ENCODE peak calls at places on chromosomes 4 and X, in eight cellular contexts. E is heart left ventricle, S is left lung, P is neural progenitor cell, Z is mammary epithelial cell, D is spleen, T is Peyer's patch, C is HCT116. Y is an unnamed sample.

GRCh38 chr4:57303012-57303751 is 193.0 kb upstream of the IGFBP7 start:
- DNase-seq in E (peak), S (no peak), P (no peak), Z (peak), D (no peak), T (no peak), C (no peak), Y (no peak)

GRCh38 chrX:149494844-149495565 is 10.1 kb downstream of the IDS start:
- DNase-seq in E (no peak), S (no peak), P (no peak), Z (peak), D (no peak), T (no peak), C (no peak), Y (no peak)

GRCh38 chr4:89166971-89167475 is 55.7 kb downstream of the TIGD2 start:
- DNase-seq in E (no peak), S (no peak), P (no peak), Z (no peak), D (no peak), T (no peak), C (no peak), Y (no peak)

GRCh38 chr4:185113340-185113739 is 29.7 kb upstream of the SLC25A4 start:
- DNase-seq in E (no peak), S (no peak), P (no peak), Z (no peak), D (no peak), T (no peak), C (no peak), Y (no peak)

GRCh38 chrX:50211510-50211909 is 6.9 kb downstream of the CCNB3 start:
- DNase-seq in E (no peak), S (no peak), P (peak), Z (peak), D (no peak), T (no peak), C (no peak), Y (no peak)

GRCh38 chr4:101282076-101282844 is 65.1 kb downstream of the PPP3CA start:
- DNase-seq in E (no peak), S (no peak), P (no peak), Z (no peak), D (no peak), T (no peak), C (no peak), Y (no peak)

GRCh38 chr4:110005461-110006056 is 92.9 kb downstream of the EGF start:
- DNase-seq in E (no peak), S (no peak), P (peak), Z (peak), D (no peak), T (no peak), C (peak), Y (no peak)

GRCh38 chrX:54116391-54116790 is 66.7 kb downstream of the FAM120C start:
- DNase-seq in E (no peak), S (no peak), P (no peak), Z (no peak), D (no peak), T (no peak), C (no peak), Y (no peak)

GRCh38 chr4:104138154-104138553 is 356.5 kb downstream of the CXXC4 start:
- DNase-seq in E (no peak), S (no peak), P (no peak), Z (no peak), D (no peak), T (no peak), C (no peak), Y (no peak)

GRCh38 chr4:159016527-159017137 is 86.2 kb upstream of the RAPGEF2 start:
- DNase-seq in E (no peak), S (no peak), P (peak), Z (no peak), D (no peak), T (no peak), C (no peak), Y (no peak)

GRCh38 chrX:68841251-68842049 is 12.6 kb downstream of the EFNB1 start:
- DNase-seq in E (peak), S (no peak), P (no peak), Z (no peak), D (no peak), T (peak), C (no peak), Y (no peak)

GRCh38 chr4:124146071-124146470 is 566.5 kb downstream of the ANKRD50 start:
- DNase-seq in E (no peak), S (no peak), P (no peak), Z (no peak), D (no peak), T (no peak), C (no peak), Y (no peak)

GRCh38 chr4:176587920-176588319 is 204.8 kb downstream of the VEGFC start:
- DNase-seq in E (no peak), S (no peak), P (no peak), Z (peak), D (no peak), T (no peak), C (no peak), Y (no peak)

GRCh38 chr4:141636771-141637460 is 533 bp downstream of the IL15 start:
- DNase-seq in E (peak), S (peak), P (peak), Z (peak), D (peak), T (peak), C (peak), Y (peak)

GRCh38 chr4:2800691-2801596 is 8.1 kb downstream of the SH3BP2 start:
- DNase-seq in E (peak), S (peak), P (peak), Z (no peak), D (peak), T (peak), C (no peak), Y (no peak)

GRCh38 chrX:49106930-49107329 is 16.6 kb downstream of the GPKOW start:
- DNase-seq in E (peak), S (no peak), P (peak), Z (no peak), D (no peak), T (no peak), C (no peak), Y (no peak)

GRCh38 chrX:40849906-40850672 is 114.7 kb upstream of the MED14 start:
- DNase-seq in E (no peak), S (no peak), P (no peak), Z (no peak), D (no peak), T (no peak), C (no peak), Y (no peak)

GRCh38 chr4:6390357-6390756 is 82.1 kb downstream of the PPP2R2C start:
- DNase-seq in E (peak), S (no peak), P (peak), Z (no peak), D (no peak), T (no peak), C (no peak), Y (no peak)

GRCh38 chr4:17578482-17578891 is 1.5 kb downstream of the LAP3 start:
- DNase-seq in E (no peak), S (no peak), P (no peak), Z (no peak), D (no peak), T (no peak), C (no peak), Y (no peak)

GRCh38 chrX:154430916-154431315 is 2.4 kb downstream of the ATP6AP1 start:
- DNase-seq in E (peak), S (no peak), P (no peak), Z (no peak), D (no peak), T (no peak), C (no peak), Y (no peak)

GRCh38 chrX:152656890-152657289 is 19.2 kb downstream of the GABRQ start:
- DNase-seq in E (no peak), S (no peak), P (no peak), Z (no peak), D (no peak), T (no peak), C (no peak), Y (no peak)

GRCh38 chr4:169523796-169524195 is 88.6 kb downstream of the NEK1 start:
- DNase-seq in E (no peak), S (no peak), P (no peak), Z (no peak), D (no peak), T (no peak), C (no peak), Y (no peak)

GRCh38 chr4:16027626-16028025 is 56.2 kb downstream of the PROM1 start:
- DNase-seq in E (no peak), S (no peak), P (no peak), Z (no peak), D (no peak), T (no peak), C (no peak), Y (no peak)

GRCh38 chr4:129344058-129344457 is 248.1 kb downstream of the C4orf33 start:
- DNase-seq in E (no peak), S (no peak), P (peak), Z (peak), D (no peak), T (no peak), C (peak), Y (no peak)

GRCh38 chrX:138534410-138534809 is 177.1 kb downstream of the FGF13 start:
- DNase-seq in E (no peak), S (no peak), P (no peak), Z (no peak), D (no peak), T (no peak), C (no peak), Y (no peak)

GRCh38 chrX:154436597-154437397 is at the start of gene GDI1:
- DNase-seq in E (peak), S (no peak), P (peak), Z (no peak), D (peak), T (peak), C (no peak), Y (peak)

DNA sequence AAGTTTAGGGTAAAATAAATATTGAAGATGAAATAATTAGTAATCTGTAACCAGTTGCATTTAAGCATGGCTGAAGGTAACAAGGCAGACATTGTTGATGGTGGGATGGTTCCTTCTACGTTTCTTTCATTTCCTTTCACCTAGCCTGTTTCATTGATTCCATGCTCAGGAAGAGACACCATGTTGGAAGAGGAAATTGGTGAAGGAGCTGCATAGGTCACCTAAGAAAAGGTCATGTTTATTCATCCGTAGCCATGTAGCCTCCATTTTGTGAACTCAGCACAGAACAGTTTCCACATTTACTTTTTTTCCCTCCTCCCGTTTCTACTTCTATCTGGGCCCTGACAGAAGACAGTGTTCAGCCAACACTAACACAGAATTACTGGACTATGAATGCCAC is 3.8 kb downstream of the ADH1B start:
- DNase-seq in E (no peak), S (no peak), P (no peak), Z (no peak), D (no peak), T (no peak), C (no peak), Y (no peak)
- H3K4me3 ChIP-seq in E (no peak), S (no peak), P (no peak), Z (no peak), D (no peak), T (peak), C (no peak), Y (no peak)

DNA sequence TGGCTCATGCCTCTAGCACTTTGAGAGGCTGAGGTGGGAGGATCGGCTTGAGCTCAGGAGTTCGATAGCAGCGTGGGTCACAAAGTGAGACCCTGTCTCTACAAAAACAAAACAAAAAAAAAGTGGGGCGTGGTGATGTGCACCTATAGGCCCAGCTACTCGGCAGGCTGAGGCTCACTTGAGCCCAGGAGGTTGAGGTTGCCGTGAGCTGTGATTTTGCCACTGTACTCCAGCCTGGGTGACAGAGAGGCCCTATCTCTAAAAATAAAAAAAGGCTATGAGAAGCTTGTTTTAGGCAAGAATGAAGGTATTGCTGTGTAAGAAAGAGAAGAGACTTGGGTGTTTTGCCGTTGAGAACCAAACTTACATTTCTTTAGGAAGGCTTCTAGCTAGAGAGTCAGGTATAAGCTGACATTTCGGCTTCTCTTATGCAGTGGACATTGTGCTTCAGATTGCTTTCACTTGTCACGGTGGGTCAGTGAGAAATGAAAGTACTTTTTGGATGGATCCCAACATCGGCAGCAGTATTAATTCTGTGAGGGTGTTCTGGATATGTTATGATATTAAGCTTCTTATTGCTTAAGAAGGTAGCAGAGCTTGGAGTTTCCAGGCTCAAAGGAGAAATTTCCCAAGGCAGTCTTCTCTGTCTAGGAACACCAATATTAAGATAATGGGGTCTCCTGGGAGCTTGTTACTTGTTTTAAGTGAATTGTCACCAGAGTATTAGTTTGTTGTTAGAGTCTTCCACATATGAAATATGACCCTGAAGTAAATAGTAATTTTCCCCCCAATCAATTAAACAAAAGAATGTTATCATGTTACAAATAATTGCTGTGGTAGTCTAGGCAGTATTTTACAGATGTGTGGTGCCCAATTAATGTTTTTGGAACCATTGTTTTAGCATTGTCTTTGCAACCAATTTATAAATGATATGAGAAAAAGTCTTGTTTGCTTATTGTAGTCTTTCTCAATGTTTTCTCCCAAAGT is 17.6 kb downstream of the TMEM131L start:
- DNase-seq in E (no peak), S (no peak), P (no peak), Z (no peak), D (no peak), T (no peak), C (no peak), Y (no peak)
- H3K27ac ChIP-seq in E (peak), S (no peak), P (no peak), Z (peak), D (peak), T (peak), C (no peak), Y (no peak)

GRCh38 chr4:37978509-37978908 is 18.3 kb downstream of the PTTG2 start:
- DNase-seq in E (no peak), S (no peak), P (no peak), Z (no peak), D (no peak), T (no peak), C (no peak), Y (no peak)
- H3K4me3 ChIP-seq in E (peak), S (no peak), P (peak), Z (peak), D (peak), T (peak), C (peak), Y (peak)

GRCh38 chrX:13074297-13075262 is 30.2 kb upstream of the FAM9C start:
- DNase-seq in E (no peak), S (no peak), P (no peak), Z (no peak), D (no peak), T (no peak), C (no peak), Y (no peak)
- H3K27ac ChIP-seq in E (no peak), S (no peak), P (no peak), Z (no peak), D (peak), T (peak), C (no peak), Y (no peak)

Y was measured in CD8-positive, alpha-beta memory T cell.